ENCODE peak calls at places on chromosomes 6 and 20, in six cellular contexts. A is T-helper 17 cell, H is small intestine, O is left lung, V is neuronal stem cell, S is OCI-LY7. X is an unnamed sample.
A peak's percentile ranks its signal among the peaks of the same experiment; 100 is the strongest.

GRCh38 chr6:108348655-108349349 is 53.9 kb downstream of the AFG1L start:
- DNase-seq in A (no peak), H (no peak), S (no peak), O (no peak), V (no peak), X (no peak)

GRCh38 chr20:23243791-23244190 is 106.8 kb upstream of the NXT1 start:
- DNase-seq in H (no peak), S (peak; percentile 1), A (no peak), O (no peak), V (no peak), X (no peak)

GRCh38 chr20:60984666-60985065 is 267.4 kb upstream of the CDH4 start:
- DNase-seq in O (no peak), A (no peak), H (no peak), S (no peak), V (no peak), X (no peak)

GRCh38 chr6:131885237-131885636 is 65.9 kb downstream of the CCN2 start:
- DNase-seq in S (no peak), V (no peak), O (no peak), A (no peak), H (no peak), X (no peak)

GRCh38 chr6:46730918-46731461 is 4.2 kb downstream of the PLA2G7 start:
- DNase-seq in S (no peak), A (no peak), H (no peak), O (no peak), V (no peak), X (no peak)

GRCh38 chr20:54475334-54476287 is at the start of gene DOK5:
- DNase-seq in H (no peak), S (no peak), O (peak; percentile 39), A (no peak), V (no peak), X (peak; percentile 89)

GRCh38 chr20:7744411-7744810 is 195.8 kb downstream of the HAO1 start:
- DNase-seq in A (no peak), S (no peak), O (no peak), H (no peak), V (no peak), X (no peak)

GRCh38 chr6:166780284-166780683 is 153.2 kb upstream of the RPS6KA2 start:
- DNase-seq in O (no peak), A (no peak), S (no peak), V (no peak), H (no peak), X (no peak)

GRCh38 chr6:151044465-151045441 is 179.3 kb downstream of the MTHFD1L start:
- DNase-seq in O (peak; percentile 71), V (no peak), A (no peak), S (no peak), H (peak; percentile 97), X (no peak)

GRCh38 chr6:3367630-3368029 is 89.2 kb downstream of the SLC22A23 start:
- DNase-seq in H (peak; percentile 61), A (no peak), O (no peak), V (no peak), S (no peak), X (no peak)

GRCh38 chr20:32614303-32614702 is 29.2 kb upstream of the NOL4L start:
- DNase-seq in H (no peak), O (no peak), S (no peak), V (no peak), A (no peak), X (no peak)

GRCh38 chr6:100300221-100300736 is 164.4 kb downstream of the SIM1 start:
- DNase-seq in O (no peak), S (no peak), A (no peak), H (no peak), V (no peak), X (no peak)

GRCh38 chr6:139983555-139984276 is 609.3 kb upstream of the CITED2 start:
- DNase-seq in H (no peak), S (no peak), V (no peak), A (no peak), O (no peak), X (no peak)

GRCh38 chr6:15948930-15949900 is 179.7 kb upstream of the MYLIP start:
- DNase-seq in O (peak; percentile 77), H (peak; percentile 70), S (no peak), V (no peak), A (no peak), X (no peak)

GRCh38 chr6:36314221-36315014 is 22.3 kb downstream of the BNIP5 start:
- DNase-seq in A (no peak), V (no peak), S (no peak), H (peak; percentile 61), O (no peak), X (no peak)

GRCh38 chr6:357791-358341 is 33.7 kb upstream of the IRF4 start:
- DNase-seq in S (no peak), H (no peak), V (no peak), A (no peak), O (no peak), X (no peak)
- H3K9me3 ChIP-seq in S (no peaks in the 10 kb centered on the region), H (no peaks in the 10 kb centered on the region), V (no peaks in the 10 kb centered on the region), A (no peaks in the 10 kb centered on the region), O (no peaks in the 10 kb centered on the region), X (no peaks in the 10 kb centered on the region)

GRCh38 chr6:22896716-22897115 is 327.4 kb downstream of the HDGFL1 start:
- DNase-seq in H (no peak), O (no peak), V (no peak), A (no peak), S (no peak), X (no peak)
- H3K9me3 ChIP-seq in H (no peaks in the 10 kb centered on the region), O (no peaks in the 10 kb centered on the region), V (no peaks in the 10 kb centered on the region), A (no peaks in the 10 kb centered on the region), S (no peaks in the 10 kb centered on the region), X (no peaks in the 10 kb centered on the region)

GRCh38 chr6:27451660-27452390 is 21.1 kb downstream of the ZNF184 start:
- DNase-seq in S (no peak), O (no peak), V (no peak), A (no peak), H (no peak), X (no peak)
- H3K9me3 ChIP-seq in S (peaks cover 86% of the 10 kb centered on the region), O (peaks cover 7% of the 10 kb centered on the region), V (peaks cover 93% of the 10 kb centered on the region), A (peaks cover 76% of the 10 kb centered on the region), H (peaks cover 6% of the 10 kb centered on the region), X (peaks cover 6% of the 10 kb centered on the region)

GRCh38 chr6:168550326-168550725 is 109.3 kb downstream of the SMOC2 start:
- DNase-seq in S (no peak), A (no peak), O (no peak), V (no peak), H (no peak), X (no peak)

GRCh38 chr6:168542301-168542700 is 101.3 kb downstream of the SMOC2 start:
- DNase-seq in O (no peak), H (no peak), A (no peak), V (no peak), S (no peak), X (no peak)

GRCh38 chr6:168546730-168547129 is 105.7 kb downstream of the SMOC2 start:
- DNase-seq in O (no peak), H (no peak), S (no peak), V (no peak), A (no peak), X (no peak)

GRCh38 chr6:168545428-168545827 is 104.4 kb downstream of the SMOC2 start:
- DNase-seq in V (no peak), S (no peak), H (no peak), A (no peak), O (no peak), X (no peak)

GRCh38 chr6:168546173-168546572 is 105.2 kb downstream of the SMOC2 start:
- DNase-seq in H (no peak), S (no peak), V (no peak), A (no peak), O (no peak), X (peak; percentile 72)
- H3K9me3 ChIP-seq in H (no peaks in the 10 kb centered on the region), S (no peaks in the 10 kb centered on the region), V (no peaks in the 10 kb centered on the region), A (no peaks in the 10 kb centered on the region), O (no peaks in the 10 kb centered on the region), X (no peaks in the 10 kb centered on the region)

GRCh38 chr20:63385819-63386218 is 24.7 kb upstream of the CHRNA4 start:
- DNase-seq in V (no peak), A (no peak), H (no peak), S (no peak), O (no peak), X (no peak)
- H3K9me3 ChIP-seq in V (peaks cover 21% of the 10 kb centered on the region), A (no peaks in the 10 kb centered on the region), H (no peaks in the 10 kb centered on the region), S (no peaks in the 10 kb centered on the region), O (no peaks in the 10 kb centered on the region), X (no peaks in the 10 kb centered on the region)

GRCh38 chr20:56181593-56181992 is 66.9 kb upstream of the MC3R start:
- DNase-seq in H (no peak), S (no peak), A (no peak), O (no peak), V (no peak), X (no peak)
- H3K9me3 ChIP-seq in H (no peaks in the 10 kb centered on the region), S (no peaks in the 10 kb centered on the region), A (no peaks in the 10 kb centered on the region), O (no peaks in the 10 kb centered on the region), V (no peaks in the 10 kb centered on the region), X (no peaks in the 10 kb centered on the region)

DNA sequence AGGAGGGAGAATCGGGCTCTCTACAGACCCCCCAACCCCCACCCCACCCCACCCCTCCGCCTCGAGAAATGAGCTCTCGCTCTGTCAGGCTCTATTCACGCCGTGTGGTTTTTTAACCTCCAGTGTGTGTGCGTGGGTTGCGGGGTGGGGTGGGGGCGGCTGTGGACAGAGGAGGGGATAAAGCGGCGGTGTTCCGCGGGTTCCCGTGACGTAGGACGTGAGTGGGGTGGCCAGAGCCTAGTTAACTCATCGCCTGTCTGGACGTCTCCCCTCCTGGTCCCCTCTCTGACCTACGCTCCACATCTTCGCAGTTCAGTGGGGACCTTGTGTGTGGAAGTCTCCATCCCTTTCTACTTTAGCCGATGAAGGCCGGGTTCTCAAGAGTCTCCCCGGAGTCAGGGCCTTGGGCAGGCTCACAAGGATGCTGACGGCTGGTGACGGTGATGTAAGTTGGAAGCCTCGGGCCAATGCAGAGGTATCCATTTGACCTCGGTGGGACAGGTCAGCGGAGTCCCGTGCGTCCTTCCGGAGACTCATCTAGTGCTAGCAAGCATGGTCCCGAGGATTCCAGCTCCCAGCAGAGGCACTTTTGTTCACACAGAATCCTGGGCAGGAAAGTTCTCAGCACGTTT is 1507.1 kb upstream of the DEFB115 start:
- DNase-seq in A (no peak), S (no peak), O (no peak), H (no peak), V (no peak), X (no peak)
- H3K9me3 ChIP-seq in A (no peaks in the 10 kb centered on the region), S (no peaks in the 10 kb centered on the region), O (no peaks in the 10 kb centered on the region), H (peaks cover 4% of the 10 kb centered on the region), V (no peaks in the 10 kb centered on the region), X (no peaks in the 10 kb centered on the region)